ENCODE peak calls at places on chromosomes 5 and 9, in four cellular contexts. C is IMR-90, S is lower leg skin, V is ovary. Q is an unnamed sample.

GRCh38 chr5:74546796-74547195 is 93.7 kb downstream of the ENC1 start:
- DNase-seq in C (peak; percentile 58), S (no peak), V (no peak), Q (no peak)

GRCh38 chr9:32389365-32389764 is 4.9 kb downstream of the ACO1 start:
- DNase-seq in C (no peak), S (no peak), V (no peak), Q (no peak)

GRCh38 chr9:111056554-111056953 is 18.3 kb upstream of the LPAR1 start:
- DNase-seq in C (peak; percentile 80), S (no peak), V (no peak), Q (no peak)

GRCh38 chr5:81838307-81838906 is 87.5 kb upstream of the SSBP2 start:
- DNase-seq in C (peak; percentile 49), S (no peak), V (no peak), Q (no peak)

GRCh38 chr9:4665357-4665756 is 923 bp downstream of the SPATA6L start:
- DNase-seq in C (peak; percentile 45), S (no peak), V (no peak), Q (no peak)

GRCh38 chr9:137441289-137441934 is at the start of gene ENTPD8:
- DNase-seq in C (no peak), S (no peak), V (peak; percentile 53), Q (no peak)

GRCh38 chr5:57834829-57835554 is 352.4 kb upstream of the ACTBL2 start:
- DNase-seq in C (peak; percentile 59), S (no peak), V (no peak), Q (no peak)

GRCh38 chr5:106171132-106171531 is 1499.6 kb downstream of the EFNA5 start:
- DNase-seq in C (no peak), S (no peak), V (no peak), Q (no peak)

GRCh38 chr9:137785704-137786161 is 91.8 kb upstream of the CACNA1B start:
- DNase-seq in C (peak; percentile 6), S (no peak), V (no peak), Q (no peak)

GRCh38 chr9:126984969-126985368 is 70.4 kb downstream of the RALGPS1 start:
- DNase-seq in C (no peak), S (peak; percentile 50), V (no peak), Q (peak; percentile 25)
- TF ChIP-seq POLR2A in C (no peak), S (no peak), V (no peak), Q (no peak)

DNA sequence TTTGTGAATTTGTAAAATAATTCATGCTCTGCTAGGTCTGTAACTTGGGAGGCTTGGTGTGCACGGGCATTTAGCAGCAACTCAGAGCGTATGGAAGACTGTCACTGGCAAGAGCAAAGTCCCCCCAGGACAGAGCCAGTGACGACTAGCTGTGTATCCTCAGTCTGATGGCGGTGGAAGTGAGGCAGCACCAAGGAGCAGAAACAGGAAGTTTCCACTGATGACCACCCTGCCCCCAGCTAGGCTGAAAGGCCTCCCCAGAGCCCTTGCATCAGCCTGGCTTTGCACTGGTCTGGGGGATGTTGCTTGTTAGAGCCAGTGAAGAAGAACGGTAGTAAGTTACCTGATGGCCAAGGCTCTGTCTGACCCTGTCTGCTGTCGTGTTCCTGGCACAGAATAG is 66.8 kb upstream of the ABL1 start:
- DNase-seq in C (peak; percentile 49), S (no peak), V (no peak), Q (no peak)
- TF ChIP-seq POLR2A in C (no peak), S (no peak), V (no peak), Q (no peak)

DNA sequence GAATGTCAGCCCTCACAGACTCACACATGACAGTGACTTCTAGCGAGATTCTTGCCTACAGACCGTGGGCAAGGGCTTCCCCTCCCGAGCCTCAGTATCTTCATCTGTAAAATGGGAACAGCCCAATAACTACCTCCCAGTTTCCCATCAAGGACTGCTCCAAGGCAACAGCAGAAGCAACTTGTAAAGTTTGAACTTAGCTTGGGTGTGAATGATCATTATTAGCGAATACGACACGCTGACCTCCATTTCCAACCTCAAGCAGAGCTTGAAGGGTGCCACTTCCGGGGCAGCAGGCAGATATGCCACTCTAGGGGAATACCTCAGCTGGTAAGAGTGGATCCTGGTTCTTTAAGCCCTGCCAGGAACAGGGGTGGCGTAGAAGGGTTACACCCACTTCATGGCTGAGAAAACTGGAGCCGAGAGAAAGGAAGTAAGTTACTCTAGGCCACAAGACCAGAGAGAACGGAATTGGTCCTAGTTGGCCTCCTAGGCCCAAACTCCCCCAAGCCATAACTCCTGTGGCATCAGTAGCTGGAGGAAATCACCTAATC is 2.0 kb downstream of the RNF44 start:
- DNase-seq in C (peak; percentile 24), S (no peak), V (no peak), Q (no peak)
- TF ChIP-seq POLR2A in C (no peak), S (no peak), V (no peak), Q (no peak)

DNA sequence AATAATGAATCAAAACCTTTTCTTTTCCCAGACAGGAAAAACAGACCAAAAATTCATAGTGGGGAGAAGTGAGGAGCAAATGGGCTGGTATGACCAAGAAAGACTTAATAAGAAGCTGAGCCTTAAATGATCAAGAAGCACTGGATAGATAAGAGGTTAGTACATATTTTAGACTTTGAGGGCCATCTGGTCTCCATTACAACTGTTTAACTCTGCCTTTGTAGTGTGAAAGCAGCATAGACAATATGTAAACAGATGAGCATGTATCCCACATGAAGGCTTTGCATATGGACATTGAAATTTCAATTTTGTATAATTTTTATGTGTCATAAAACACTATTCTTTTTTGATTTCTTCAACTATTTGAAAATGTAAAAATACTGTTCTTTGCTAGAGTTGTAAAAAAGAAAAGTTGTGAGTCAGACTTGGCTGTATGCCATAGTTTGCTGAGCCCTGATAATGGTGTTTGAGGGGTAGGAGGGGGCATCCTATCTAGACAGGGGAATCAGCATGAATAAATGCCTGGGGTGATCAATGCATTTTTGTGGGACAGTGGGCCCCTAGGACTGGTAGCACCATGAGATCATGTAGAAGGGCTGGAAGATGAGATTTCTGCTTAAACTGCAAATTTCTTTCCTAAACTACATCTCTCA is 91.8 kb upstream of the GPR151 start:
- DNase-seq in C (no peak), S (no peak), V (no peak), Q (no peak)
- TF ChIP-seq POLR2A in C (no peak), S (no peak), V (no peak), Q (no peak)